ENCODE peak calls at places on chromosome 2, in five cellular contexts. Z is MV-4-11; H is T-helper 22 cell; U is ELR; N is stimulated activated CD4-positive, alpha-beta T cell treated with anti-CD3 and anti-CD28 coated beads, Interleukin-2, amount 100 ng/mL, for 48 hours. D is an unnamed sample.

GRCh38 chr2:205682239-205683021 is at the start of gene NRP2:
- DNase-seq in Z (peak; percentile 17), H (no peak), U (peak; percentile 90), N (peak; percentile 45), D (peak; percentile 86)

GRCh38 chr2:143807192-143807591 is 678.0 kb downstream of the ARHGAP15 start:
- DNase-seq in Z (no peak), H (no peak), U (no peak), N (no peak), D (no peak)

GRCh38 chr2:55232863-55233657 is 572 bp downstream of the RPS27A start:
- DNase-seq in Z (no peak), H (peak; percentile 54), U (peak; percentile 53), N (peak; percentile 40), D (peak; percentile 59)

GRCh38 chr2:18346364-18346763 is 214.1 kb downstream of the RDH14 start:
- DNase-seq in Z (no peak), H (no peak), U (no peak), N (no peak), D (no peak)

GRCh38 chr2:1824202-1824905 is 80.0 kb upstream of the PXDN start:
- DNase-seq in Z (no peak), H (no peak), U (peak; percentile 16), N (no peak), D (no peak)

GRCh38 chr2:34102359-34102758 is 503.3 kb upstream of the FAM98A start:
- DNase-seq in Z (no peak), H (no peak), U (peak; percentile 45), N (no peak), D (no peak)

GRCh38 chr2:33521791-33522281 is 45.4 kb downstream of the RASGRP3 start:
- DNase-seq in Z (no peak), H (no peak), U (no peak), N (no peak), D (no peak)

GRCh38 chr2:43759195-43759594 is 14.6 kb upstream of the DYNC2LI1 start:
- DNase-seq in Z (no peak), H (no peak), U (peak; percentile 85), N (no peak), D (no peak)

GRCh38 chr2:96839288-96839874 is 4.4 kb downstream of the ANKRD23 start:
- DNase-seq in Z (no peak), H (peak; percentile 72), U (no peak), N (peak; percentile 68), D (no peak)

GRCh38 chr2:207403950-207404349 is 125.8 kb upstream of the CREB1 start:
- DNase-seq in Z (no peak), H (no peak), U (no peak), N (no peak), D (no peak)

GRCh38 chr2:132593171-132593570 is 76.8 kb downstream of the LYPD1 start:
- DNase-seq in Z (no peak), H (no peak), U (peak; percentile 30), N (no peak), D (no peak)

GRCh38 chr2:134276381-134277172 is 22.7 kb downstream of the MGAT5 start:
- DNase-seq in Z (peak; percentile 21), H (no peak), U (peak; percentile 53), N (no peak), D (no peak)

GRCh38 chr2:192574552-192574951 is 379.8 kb upstream of the TMEFF2 start:
- DNase-seq in Z (no peak), H (no peak), U (no peak), N (no peak), D (no peak)

GRCh38 chr2:169131587-169132512 is 62.5 kb downstream of the DHRS9 start:
- DNase-seq in Z (peak; percentile 54), H (no peak), U (peak; percentile 76), N (no peak), D (peak; percentile 20)